ENCODE peak calls at places on chromosome 9, in nine cellular contexts. I, U, B, T, D, S, Z, E and C are unnamed samples.

GRCh38 chr9:78881295-78881694 is 584.4 kb downstream of the PSAT1 start:
- DNase-seq in I (no peak), U (no peak), B (no peak), T (no peak), D (no peak), S (no peak), Z (no peak), E (no peak), C (no peak)

GRCh38 chr9:113468716-113469448 is 5.4 kb downstream of the RGS3 start:
- DNase-seq in I (no peak), U (no peak), B (no peak), T (peak), D (no peak), S (no peak), Z (no peak), E (peak), C (no peak)

GRCh38 chr9:34185778-34186551 is 7.1 kb downstream of the UBAP1 start:
- DNase-seq in I (peak), U (peak), B (no peak), T (no peak), D (peak), S (peak), Z (no peak), E (peak), C (no peak)

GRCh38 chr9:129247285-129248153 is 69.5 kb upstream of the IER5L start:
- DNase-seq in I (no peak), U (no peak), B (no peak), T (no peak), D (no peak), S (no peak), Z (no peak), E (no peak), C (no peak)

GRCh38 chr9:13570521-13570974 is 291.1 kb upstream of the MPDZ start:
- DNase-seq in I (no peak), U (no peak), B (no peak), T (no peak), D (no peak), S (no peak), Z (no peak), E (no peak), C (no peak)

GRCh38 chr9:122005597-122005996 is 87.5 kb downstream of the TTLL11 start:
- DNase-seq in I (peak), U (peak), B (no peak), T (no peak), D (no peak), S (peak), Z (no peak), E (no peak), C (no peak)

GRCh38 chr9:131310833-131311554 is 21.5 kb downstream of the PLPP7 start:
- DNase-seq in I (peak), U (no peak), B (peak), T (no peak), D (no peak), S (no peak), Z (peak), E (no peak), C (no peak)

GRCh38 chr9:111037744-111038335 is 430 bp downstream of the LPAR1 start:
- DNase-seq in I (peak), U (no peak), B (no peak), T (no peak), D (peak), S (peak), Z (no peak), E (no peak), C (peak)

GRCh38 chr9:114166606-114167572 is 11.6 kb downstream of the COL27A1 start:
- DNase-seq in I (no peak), U (no peak), B (no peak), T (no peak), D (peak), S (peak), Z (no peak), E (no peak), C (no peak)

GRCh38 chr9:121674952-121675351 is 23.5 kb downstream of the DAB2IP start:
- DNase-seq in I (peak), U (no peak), B (no peak), T (no peak), D (peak), S (no peak), Z (no peak), E (no peak), C (no peak)

GRCh38 chr9:71249729-71250317 is 128.4 kb upstream of the TRPM3 start:
- DNase-seq in I (peak), U (peak), B (peak), T (no peak), D (peak), S (peak), Z (peak), E (no peak), C (peak)

GRCh38 chr9:125694478-125694877 is 12.5 kb downstream of the MAPKAP1 start:
- DNase-seq in I (no peak), U (no peak), B (no peak), T (no peak), D (no peak), S (peak), Z (no peak), E (no peak), C (no peak)

GRCh38 chr9:21153688-21154608 is 12.3 kb upstream of the IFNW1 start:
- DNase-seq in I (peak), U (peak), B (no peak), T (no peak), D (peak), S (peak), Z (no peak), E (peak), C (no peak)

GRCh38 chr9:128675382-128675781 is 13.6 kb upstream of the SET start:
- DNase-seq in I (no peak), U (no peak), B (no peak), T (no peak), D (no peak), S (no peak), Z (no peak), E (no peak), C (no peak)

GRCh38 chr9:136644343-136644592 is 18.4 kb upstream of the EGFL7 start:
- DNase-seq in I (peak), U (peak), B (no peak), T (no peak), D (peak), S (peak), Z (peak), E (no peak), C (peak)

GRCh38 chr9:88076286-88077070 is 61.8 kb downstream of the SPATA31C2 start:
- DNase-seq in I (peak), U (peak), B (peak), T (peak), D (peak), S (peak), Z (peak), E (peak), C (peak)

GRCh38 chr9:34553511-34554021 is 30.8 kb upstream of the ENHO start:
- DNase-seq in I (no peak), U (no peak), B (no peak), T (no peak), D (no peak), S (no peak), Z (no peak), E (no peak), C (no peak)

GRCh38 chr9:16821344-16821743 is 49.1 kb downstream of the BNC2 start:
- DNase-seq in I (no peak), U (no peak), B (no peak), T (no peak), D (no peak), S (no peak), Z (no peak), E (no peak), C (no peak)

GRCh38 chr9:96299823-96300222 is 2.2 kb downstream of the HSD17B3 start:
- DNase-seq in I (peak), U (no peak), B (no peak), T (no peak), D (peak), S (peak), Z (no peak), E (no peak), C (no peak)

GRCh38 chr9:129338701-129339445 is 160.8 kb upstream of the IER5L start:
- DNase-seq in I (peak), U (no peak), B (no peak), T (no peak), D (peak), S (peak), Z (no peak), E (no peak), C (no peak)